ENCODE peak calls at places on chromosomes 6 and 20, in ten cellular contexts. Y is heart left ventricle; G is A549; S is GM06990; W is activated T-cell treated with anti-CD3 and anti-CD28 coated beads, Interleukin-2, amount 50 U/mL, for 72 hours; I is hypothalamus; M is substantia nigra; J is iPS DF 19.7; Z is activated T-helper 1 cell treated with anti-CD3 and anti-CD28 coated beads, Interleukin-2, amount 50 U/mL, for 16 hours; T is endothelial cell. E is an unnamed sample.

GRCh38 chr6:153947817-153948447 is 91.1 kb upstream of the OPRM1 start:
- DNase-seq in W (peak; percentile 4), T (peak; percentile 46), S (no peak), Y (peak; percentile 6), M (peak; percentile 3), J (no peak), G (peak; percentile 12), I (no peak), Z (no peak), E (no peak)

GRCh38 chr20:25317351-25318075 is 69.6 kb downstream of the PYGB start:
- DNase-seq in Y (no peak), Z (no peak), G (no peak), S (no peak), T (no peak), M (no peak), J (no peak), I (no peak), W (no peak), E (no peak)

GRCh38 chr6:145453376-145453775 is 281.9 kb downstream of the EPM2A start:
- DNase-seq in G (no peak), W (no peak), M (no peak), J (no peak), I (no peak), T (no peak), Y (no peak), Z (no peak), S (no peak), E (no peak)

GRCh38 chr20:62165762-62166399 is 16.9 kb upstream of the MTG2 start:
- DNase-seq in I (no peak), T (no peak), Z (no peak), W (no peak), Y (no peak), S (no peak), M (no peak), G (no peak), J (no peak), E (no peak)

GRCh38 chr20:58014628-58015315 is 213.7 kb downstream of the ANKRD60 start:
- DNase-seq in J (no peak), M (no peak), I (no peak), G (peak; percentile 89), S (no peak), T (no peak), W (peak; percentile 44), Z (no peak), Y (no peak), E (peak; percentile 26)

GRCh38 chr6:47147836-47148344 is 105.8 kb upstream of the ADGRF1 start:
- DNase-seq in M (no peak), Z (no peak), S (no peak), I (no peak), Y (no peak), G (no peak), T (no peak), J (no peak), W (no peak), E (no peak)

GRCh38 chr6:125512621-125513020 is 210.9 kb upstream of the HDDC2 start:
- DNase-seq in Y (no peak), J (no peak), G (peak; percentile 5), I (no peak), W (no peak), S (no peak), M (no peak), Z (no peak), T (no peak), E (no peak)

GRCh38 chr6:40227735-40228134 is 293.5 kb upstream of the MOCS1 start:
- DNase-seq in Y (no peak), S (no peak), W (no peak), G (no peak), Z (no peak), J (no peak), I (no peak), T (no peak), M (no peak), E (no peak)

GRCh38 chr20:23666189-23666588 is 22.6 kb downstream of the CST4 start:
- DNase-seq in W (no peak), T (no peak), I (no peak), Y (no peak), Z (no peak), M (no peak), J (no peak), G (peak; percentile 9), S (no peak), E (no peak)

GRCh38 chr20:22490287-22491187 is 93.8 kb downstream of the FOXA2 start:
- DNase-seq in T (no peak), S (no peak), Y (no peak), Z (no peak), W (no peak), J (no peak), I (no peak), G (peak; percentile 94), M (no peak), E (no peak)

E was measured in cardiac septum.